ENCODE peak calls at places on chromosomes 2 and 18, in five cellular contexts. K, L, Q, B and A are unnamed samples.

GRCh38 chr2:128450211-128451015 is 131.7 kb upstream of the HS6ST1 start:
- DNase-seq in K (no peak), L (no peak), Q (no peak), B (no peak), A (peak; percentile 8)

GRCh38 chr2:208234786-208235185 is 20.1 kb downstream of the IDH1 start:
- DNase-seq in K (no peak), L (no peak), Q (no peak), B (no peak), A (no peak)

GRCh38 chr2:72981516-72981915 is 64.2 kb downstream of the EMX1 start:
- DNase-seq in K (no peak), L (no peak), Q (no peak), B (no peak), A (no peak)

GRCh38 chr18:33010149-33010548 is 237.3 kb upstream of the KLHL14 start:
- DNase-seq in K (no peak), L (no peak), Q (no peak), B (no peak), A (no peak)

GRCh38 chr2:53987336-53987921 is 16.6 kb upstream of the PSME4 start:
- DNase-seq in K (no peak), L (no peak), Q (no peak), B (no peak), A (peak; percentile 39)

GRCh38 chr2:191678437-191679110 is 638 bp downstream of the NABP1 start:
- DNase-seq in K (peak; percentile 40), L (peak; percentile 57), Q (peak; percentile 61), B (peak; percentile 71), A (peak; percentile 59)

GRCh38 chr2:1004398-1004797 is 53.7 kb downstream of the SNTG2 start:
- DNase-seq in K (no peak), L (no peak), Q (no peak), B (no peak), A (no peak)

GRCh38 chr18:50277935-50278334 is 3.4 kb downstream of the MBD1 start:
- DNase-seq in K (no peak), L (no peak), Q (no peak), B (no peak), A (no peak)

GRCh38 chr2:137935591-137935990 is 28.7 kb upstream of the HNMT start:
- DNase-seq in K (no peak), L (no peak), Q (no peak), B (no peak), A (no peak)

GRCh38 chr2:55948176-55948921 is 24.8 kb upstream of the EFEMP1 start:
- DNase-seq in K (no peak), L (no peak), Q (no peak), B (no peak), A (no peak)

GRCh38 chr2:3780477-3781402 is 77.4 kb downstream of the DCDC2C start:
- DNase-seq in K (peak; percentile 24), L (peak; percentile 36), Q (peak; percentile 71), B (peak; percentile 68), A (no peak)

GRCh38 chr2:191682148-191682547 is 4.2 kb downstream of the NABP1 start:
- DNase-seq in K (no peak), L (no peak), Q (no peak), B (no peak), A (no peak)

GRCh38 chr2:49241506-49241905 is 87.2 kb upstream of the FSHR start:
- DNase-seq in K (no peak), L (no peak), Q (no peak), B (no peak), A (no peak)

GRCh38 chr2:25265022-25265421 is 76.7 kb downstream of the DNMT3A start:
- DNase-seq in K (no peak), L (no peak), Q (no peak), B (no peak), A (no peak)

GRCh38 chr2:135874966-135875365 is 1.3 kb downstream of the MCM6 start:
- DNase-seq in K (no peak), L (no peak), Q (no peak), B (no peak), A (no peak)

GRCh38 chr2:112048887-112049286 is 6.2 kb upstream of the TMEM87B start:
- DNase-seq in K (no peak), L (no peak), Q (peak; percentile 65), B (peak; percentile 61), A (peak; percentile 26)

GRCh38 chr2:131682122-131682944 is 154.6 kb downstream of the CCDC74A start:
- DNase-seq in K (peak; percentile 77), L (peak; percentile 79), Q (peak; percentile 85), B (peak; percentile 93), A (peak; percentile 83)

GRCh38 chr2:69645026-69645425 is 1.5 kb upstream of the AAK1 start:
- DNase-seq in K (no peak), L (no peak), Q (no peak), B (peak; percentile 12), A (no peak)

GRCh38 chr2:73268831-73269685 is 15.2 kb downstream of the FBXO41 start:
- DNase-seq in K (no peak), L (no peak), Q (peak; percentile 82), B (peak; percentile 68), A (no peak)

GRCh38 chr2:40240067-40240466 is 211.8 kb downstream of the SLC8A1 start:
- DNase-seq in K (no peak), L (peak; percentile 88), Q (no peak), B (no peak), A (peak; percentile 84)

GRCh38 chr2:86249176-86249842 is 50.1 kb downstream of the MRPL35 start:
- DNase-seq in K (no peak), L (no peak), Q (peak; percentile 55), B (peak; percentile 42), A (peak; percentile 84)

GRCh38 chr2:184154438-184154837 is 443.9 kb upstream of the ZNF804A start:
- DNase-seq in K (no peak), L (no peak), Q (no peak), B (no peak), A (no peak)

GRCh38 chr2:234308814-234309195 is 188.1 kb downstream of the ARL4C start:
- DNase-seq in K (no peak), L (peak; percentile 31), Q (peak; percentile 96), B (peak; percentile 69), A (no peak)

GRCh38 chr18:32301976-32302743 is 112.3 kb downstream of the MEP1B start:
- DNase-seq in K (no peak), L (no peak), Q (peak; percentile 36), B (no peak), A (no peak)

GRCh38 chr2:172021955-172022354 is 22.2 kb downstream of the METAP1D start:
- DNase-seq in K (no peak), L (peak; percentile 11), Q (peak; percentile 19), B (no peak), A (no peak)

GRCh38 chr2:40316631-40317030 is 135.3 kb downstream of the SLC8A1 start:
- DNase-seq in K (no peak), L (no peak), Q (no peak), B (no peak), A (no peak)

GRCh38 chr2:241659150-241659739 is 21.8 kb downstream of the ATG4B start:
- DNase-seq in K (peak; percentile 45), L (peak; percentile 34), Q (peak; percentile 82), B (peak; percentile 52), A (peak; percentile 59)

GRCh38 chr2:95159690-95160449 is at the start of gene ZNF514:
- DNase-seq in K (peak; percentile 57), L (peak; percentile 79), Q (peak; percentile 71), B (peak; percentile 68), A (peak; percentile 75)

GRCh38 chr18:79323471-79323870 is 72.3 kb upstream of the NFATC1 start:
- DNase-seq in K (no peak), L (no peak), Q (no peak), B (no peak), A (no peak)

DNA sequence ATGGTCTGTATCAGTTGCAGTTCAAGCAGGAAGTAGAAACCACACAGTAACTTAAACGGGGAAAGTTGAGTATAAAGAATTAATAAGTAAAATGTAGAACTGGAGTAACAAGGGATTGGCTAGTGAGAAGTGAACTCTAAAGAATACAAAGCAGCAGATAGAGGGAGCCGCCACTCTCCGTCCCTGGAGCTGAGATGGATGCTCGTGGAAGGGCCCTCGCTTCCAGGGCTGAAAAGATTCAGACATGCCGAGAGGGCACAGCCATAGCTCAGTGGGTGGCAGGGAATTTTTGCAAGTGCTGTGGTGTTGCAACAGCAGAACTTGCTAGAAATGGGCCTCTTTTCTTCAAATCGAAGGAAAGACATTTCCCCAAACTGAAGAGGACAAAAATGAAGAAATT is 155.8 kb downstream of the COL6A3 start:
- DNase-seq in K (no peak), L (no peak), Q (no peak), B (no peak), A (no peak)
- H3K27ac ChIP-seq in K (no peak overlapping the region), L (no peak overlapping the region), Q (no peak overlapping the region), B (no peak overlapping the region), A (peak overlapping the region; percentile 98)

GRCh38 chr2:5740073-5740472 is 47.9 kb downstream of the SOX11 start:
- DNase-seq in K (peak; percentile 28), L (no peak), Q (no peak), B (no peak), A (no peak)

GRCh38 chr2:5748391-5748790 is 56.2 kb downstream of the SOX11 start:
- DNase-seq in K (no peak), L (no peak), Q (no peak), B (no peak), A (no peak)

GRCh38 chr2:5740853-5741252 is 48.7 kb downstream of the SOX11 start:
- DNase-seq in K (no peak), L (no peak), Q (no peak), B (no peak), A (no peak)

GRCh38 chr2:5742126-5742525 is 49.9 kb downstream of the SOX11 start:
- DNase-seq in K (no peak), L (no peak), Q (no peak), B (no peak), A (no peak)

GRCh38 chr2:5743992-5744391 is 51.8 kb downstream of the SOX11 start:
- DNase-seq in K (no peak), L (no peak), Q (no peak), B (no peak), A (no peak)
- H3K27ac ChIP-seq in K (no peak overlapping the region), L (no peak overlapping the region), Q (no peak overlapping the region), B (no peak overlapping the region), A (no peak overlapping the region)

GRCh38 chr18:70371085-70371735 is 82.4 kb downstream of the SOCS6 start:
- DNase-seq in K (no peak), L (no peak), Q (no peak), B (no peak), A (no peak)

GRCh38 chr18:70372450-70373061 is 83.7 kb downstream of the SOCS6 start:
- DNase-seq in K (no peak), L (no peak), Q (no peak), B (no peak), A (no peak)

GRCh38 chr18:70374154-70374553 is 85.3 kb downstream of the SOCS6 start:
- DNase-seq in K (no peak), L (no peak), Q (peak; percentile 55), B (no peak), A (no peak)

GRCh38 chr18:70373062-70373519 is 84.2 kb downstream of the SOCS6 start:
- DNase-seq in K (peak; percentile 42), L (no peak), Q (peak; percentile 97), B (no peak), A (no peak)

GRCh38 chr18:70371908-70372307 is 83.1 kb downstream of the SOCS6 start:
- DNase-seq in K (no peak), L (no peak), Q (peak; percentile 58), B (no peak), A (no peak)
- H3K27ac ChIP-seq in K (no peak overlapping the region), L (no peak overlapping the region), Q (peak overlapping the region; percentile 97), B (no peak overlapping the region), A (no peak overlapping the region)

GRCh38 chr18:39635966-39636365 is 2070.4 kb upstream of the CELF4 start:
- DNase-seq in K (no peak), L (no peak), Q (no peak), B (no peak), A (no peak)
- H3K27ac ChIP-seq in K (no peak overlapping the region), L (no peak overlapping the region), Q (no peak overlapping the region), B (no peak overlapping the region), A (no peak overlapping the region)